ENCODE peak calls at places on chromosomes 12 and 14, in eight cellular contexts. U is A549, H is ovary, D is K562, G is tibial nerve, J is transverse colon, F is body of pancreas, A is heart left ventricle. Y is an unnamed sample.

GRCh38 chr12:96321941-96322340 is 78.3 kb downstream of the CDK17 start:
- DNase-seq in F (no peak), J (no peak), H (no peak), A (no peak), D (no peak), U (no peak), G (no peak), Y (no peak)

GRCh38 chr14:103144085-103144484 is 20.8 kb downstream of the TNFAIP2 start:
- DNase-seq in G (no peak), A (no peak), H (no peak), U (peak), F (no peak), D (no peak), J (no peak), Y (no peak)

GRCh38 chr12:130994821-130995375 is 41.2 kb downstream of the ADGRD1 start:
- DNase-seq in J (no peak), A (no peak), F (no peak), U (no peak), D (no peak), H (no peak), G (no peak), Y (no peak)

GRCh38 chr14:89444044-89444443 is 27.0 kb upstream of the FOXN3 start:
- DNase-seq in A (no peak), H (no peak), F (no peak), J (no peak), U (no peak), D (no peak), G (no peak), Y (no peak)

GRCh38 chr14:71206766-71207371 is 299.6 kb downstream of the PCNX1 start:
- DNase-seq in J (no peak), D (no peak), A (peak), H (no peak), F (peak), U (peak), G (no peak), Y (no peak)

GRCh38 chr14:59137256-59137655 is 51.2 kb upstream of the DAAM1 start:
- DNase-seq in U (no peak), A (no peak), G (no peak), H (no peak), F (no peak), J (no peak), D (no peak), Y (no peak)

GRCh38 chr12:33560653-33561208 is 121.1 kb upstream of the SYT10 start:
- DNase-seq in A (no peak), J (no peak), G (no peak), F (no peak), H (no peak), U (no peak), D (no peak), Y (no peak)

GRCh38 chr14:29348504-29348903 is 579.1 kb downstream of the PRKD1 start:
- DNase-seq in D (no peak), G (no peak), J (no peak), H (no peak), F (no peak), U (no peak), A (no peak), Y (no peak)

GRCh38 chr12:25648460-25648859 is 95.4 kb upstream of the LMNTD1 start:
- DNase-seq in G (no peak), U (peak), J (peak), H (no peak), F (peak), A (peak), D (no peak), Y (peak)

GRCh38 chr12:127660961-127661360 is 606.0 kb upstream of the TMEM132C start:
- DNase-seq in D (no peak), J (no peak), U (no peak), G (no peak), F (no peak), H (no peak), A (no peak), Y (no peak)

DNA sequence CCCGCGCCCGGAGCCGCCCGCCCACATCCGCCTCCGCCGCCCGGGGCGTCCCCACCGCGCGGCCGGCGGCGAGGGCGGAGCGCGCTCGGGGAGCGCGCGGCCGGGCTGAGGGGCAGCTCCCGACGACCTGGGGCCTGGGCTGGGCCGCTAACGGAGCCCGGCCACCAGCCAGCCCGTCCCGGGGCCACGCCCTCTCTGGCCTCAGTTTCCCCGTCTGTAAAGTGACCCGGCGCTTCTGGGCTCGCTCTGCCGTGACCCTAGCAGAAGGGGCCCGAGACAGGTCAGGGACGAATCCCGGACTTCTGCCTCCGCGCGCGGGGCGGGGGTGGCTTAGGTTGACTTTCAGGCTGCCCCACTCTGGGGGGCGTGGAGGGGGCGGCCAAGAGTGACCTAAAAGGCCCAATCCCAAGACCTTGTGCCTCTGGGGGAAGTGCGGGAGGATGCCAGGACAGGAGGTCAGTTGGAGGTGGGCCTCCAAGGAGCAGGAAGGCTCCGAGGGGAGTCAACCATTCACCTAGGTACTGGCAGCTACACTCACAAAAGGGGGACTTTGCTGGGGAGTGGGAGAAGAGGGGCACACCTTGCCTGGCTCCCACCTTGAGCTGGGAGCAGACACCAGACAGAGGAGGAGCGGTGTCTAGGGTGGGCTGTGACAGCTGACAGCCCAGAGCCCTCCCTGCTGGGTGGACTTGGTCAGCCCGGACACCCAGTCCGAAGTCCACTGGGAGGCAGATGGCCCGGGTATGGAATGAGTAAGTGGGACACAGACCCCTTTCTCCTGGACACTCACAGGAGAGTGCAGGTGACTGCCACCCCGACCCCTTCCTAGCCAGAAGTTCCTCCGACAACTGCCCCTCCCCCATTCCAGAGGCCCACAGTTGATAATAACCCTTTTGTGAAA is 483 bp upstream of the AKT1 start:
- DNase-seq in F (peak), D (no peak), G (no peak), A (peak), J (peak), H (peak), U (no peak), Y (no peak)
- TF ChIP-seq POLR2A in F (peak), D (peak), G (peak), A (peak), J (peak), H (peak), U (peak), Y (peak)

GRCh38 chr14:64069634-64070359 is 217.0 kb downstream of the SYNE2 start:
- DNase-seq in A (no peak), D (no peak), U (no peak), H (no peak), G (no peak), J (no peak), F (peak), Y (no peak)
- H3K4me3 ChIP-seq in A (no peak), D (no peak), U (no peak), H (no peak), G (no peak), J (no peak), F (no peak), Y (no peak)

GRCh38 chr12:14903386-14904098 is 17.9 kb upstream of the MGP start:
- DNase-seq in G (no peak), J (no peak), A (no peak), D (no peak), F (no peak), U (no peak), H (no peak), Y (no peak)
- H3K27ac ChIP-seq in G (no peak), J (no peak), A (no peak), D (no peak), F (peak), U (no peak), H (no peak), Y (no peak)

GRCh38 chr14:24234095-24235020 is 1.6 kb downstream of the GMPR2 start:
- DNase-seq in J (no peak), D (no peak), U (no peak), F (no peak), H (no peak), A (no peak), G (no peak), Y (no peak)

GRCh38 chr14:24232121-24232644 is at the start of gene NEDD8:
- DNase-seq in D (peak), U (peak), H (peak), F (peak), A (peak), J (peak), G (peak), Y (peak)

GRCh38 chr14:24231263-24232120 is 675 bp downstream of the NEDD8 start:
- DNase-seq in U (no peak), G (no peak), J (peak), F (no peak), H (no peak), D (no peak), A (no peak), Y (no peak)

GRCh38 chr14:24232645-24233537 is at the start of gene GMPR2:
- DNase-seq in H (no peak), G (no peak), J (no peak), D (peak), A (no peak), F (no peak), U (no peak), Y (no peak)

DNA sequence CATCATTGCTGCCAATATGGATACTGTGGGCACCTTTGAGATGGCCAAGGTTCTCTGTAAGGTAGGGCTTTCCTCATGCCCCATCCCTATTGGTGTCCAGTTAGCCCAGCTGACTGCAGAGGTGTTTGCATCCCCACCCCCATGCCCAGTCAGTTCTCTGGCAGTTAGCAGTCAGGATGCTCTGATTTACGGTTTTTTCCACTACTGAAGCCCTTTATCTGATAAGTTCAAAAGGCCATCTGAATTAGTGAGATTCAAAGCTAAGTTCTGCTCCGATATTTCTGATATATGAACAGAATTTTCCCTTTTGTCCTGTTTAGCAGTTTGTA is 773 bp downstream of the GMPR2 start:
- DNase-seq in G (no peak), A (no peak), U (peak), F (no peak), J (no peak), D (no peak), H (no peak), Y (no peak)
- TF ChIP-seq POLR2A in G (no peak), A (no peak), U (no peak), F (no peak), J (no peak), D (no peak), H (no peak), Y (no peak)

DNA sequence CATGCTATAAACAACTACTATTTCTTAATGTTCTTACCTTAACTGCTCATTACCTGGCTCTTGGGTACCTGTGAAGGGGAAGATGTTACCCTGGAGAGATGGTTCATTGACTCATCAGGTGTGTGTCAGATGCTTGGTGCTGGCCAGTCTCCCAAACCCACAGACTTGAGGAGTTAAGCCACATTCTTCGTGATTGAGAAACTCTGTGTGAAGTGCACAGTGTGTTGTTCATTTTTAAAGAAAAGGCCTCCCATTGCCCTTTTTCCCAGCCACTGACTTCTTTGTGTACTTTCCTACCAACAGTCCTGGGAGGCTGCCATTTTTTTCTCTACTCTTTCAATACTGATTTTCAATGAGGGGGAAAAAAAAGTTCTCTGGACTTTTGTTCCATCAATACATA is 3.2 kb downstream of the MGST1 start:
- DNase-seq in H (no peak), D (no peak), U (peak), A (no peak), J (no peak), F (peak), G (peak), Y (peak)
- H3K4me3 ChIP-seq in H (no peak), D (no peak), U (peak), A (no peak), J (no peak), F (no peak), G (no peak), Y (no peak)

DNA sequence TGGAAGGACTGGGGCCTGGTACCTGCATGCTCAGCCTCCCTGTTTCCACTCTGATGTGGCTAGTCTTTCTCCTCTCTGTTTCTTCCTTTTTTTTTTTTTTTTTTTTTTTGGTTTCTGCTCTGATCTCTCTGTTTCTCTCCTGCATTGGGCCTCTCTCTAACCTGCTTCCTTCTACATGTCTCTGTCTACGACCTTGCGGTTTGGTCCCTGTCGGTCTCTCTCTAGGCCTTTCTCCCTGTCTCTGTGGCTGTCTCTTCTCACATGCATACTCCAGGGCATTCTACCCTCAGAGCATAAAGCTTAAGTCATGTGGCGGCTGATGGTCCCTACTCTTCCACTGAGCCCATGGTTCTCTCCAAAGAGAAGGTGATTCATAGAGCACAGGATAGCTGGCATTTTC is 1096.6 kb downstream of the BCL11B start:
- DNase-seq in J (no peak), D (no peak), U (no peak), G (no peak), H (no peak), A (no peak), F (no peak), Y (no peak)
- H3K27ac ChIP-seq in J (no peak), D (no peak), U (no peak), G (no peak), H (no peak), A (no peak), F (no peak), Y (no peak)

GRCh38 chr12:6336079-6336858 is 5.6 kb downstream of the TNFRSF1A start:
- DNase-seq in H (peak), D (peak), U (peak), J (peak), F (peak), A (peak), G (peak), Y (peak)
- TF ChIP-seq POLR2A in H (peak), D (peak), U (peak), J (peak), F (no peak), A (no peak), G (peak), Y (peak)

DNA sequence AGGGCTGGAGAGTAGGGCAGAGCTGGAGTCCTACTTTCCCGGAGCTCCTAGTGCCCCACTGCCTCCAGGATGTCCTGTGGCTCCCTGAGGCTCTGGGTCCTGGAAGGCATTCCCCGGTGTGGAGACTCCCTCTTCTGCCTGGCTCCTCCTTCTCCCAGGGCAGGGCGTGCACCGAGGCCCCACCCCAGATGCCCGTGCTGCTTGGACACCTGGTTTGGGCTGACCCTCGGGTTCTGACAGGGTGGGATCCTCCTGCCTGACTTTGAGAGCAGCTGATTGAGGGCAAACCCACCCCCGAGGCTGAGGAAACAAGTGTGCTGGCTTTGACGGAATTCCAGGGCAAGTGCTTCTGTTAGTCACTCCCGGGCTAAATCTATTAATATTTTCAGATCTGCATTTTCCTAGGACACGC is 15.4 kb downstream of the TEAD4 start:
- DNase-seq in H (no peak), A (no peak), F (no peak), G (no peak), U (no peak), D (no peak), J (no peak), Y (no peak)
- H3K4me3 ChIP-seq in H (no peak), A (peak), F (no peak), G (no peak), U (no peak), D (no peak), J (no peak), Y (peak)